ENCODE peak calls at places on chromosomes 16 and 17, in five cellular contexts. One of them, this sample, is unnamed.

GRCh38 chr17:32609085-32609484 is 122.3 kb downstream of the CDK5R1 start:
- DNase-seq in occipital lobe: no peak
- DNase-seq in CD4-positive, alpha-beta T cell: peak
- DNase-seq in GM04503: no peak
- DNase-seq in psoas muscle: peak
- DNase-seq in this sample: peak

GRCh38 chr17:72735089-72735488 is 357.4 kb downstream of the SLC39A11 start:
- DNase-seq in occipital lobe: no peak
- DNase-seq in CD4-positive, alpha-beta T cell: no peak
- DNase-seq in GM04503: no peak
- DNase-seq in psoas muscle: no peak
- DNase-seq in this sample: no peak

GRCh38 chr16:84465154-84465553 is 39.3 kb downstream of the MEAK7 start:
- DNase-seq in occipital lobe: no peak
- DNase-seq in CD4-positive, alpha-beta T cell: no peak
- DNase-seq in GM04503: no peak
- DNase-seq in psoas muscle: no peak
- DNase-seq in this sample: no peak

GRCh38 chr17:42247734-42248133 is 28.5 kb downstream of the STAT5B start:
- DNase-seq in occipital lobe: no peak
- DNase-seq in CD4-positive, alpha-beta T cell: no peak
- DNase-seq in GM04503: peak
- DNase-seq in psoas muscle: peak
- DNase-seq in this sample: no peak

GRCh38 chr16:85514601-85515318 is 98.4 kb upstream of the GSE1 start:
- DNase-seq in occipital lobe: peak
- DNase-seq in CD4-positive, alpha-beta T cell: no peak
- DNase-seq in GM04503: peak
- DNase-seq in psoas muscle: peak
- DNase-seq in this sample: no peak

GRCh38 chr17:64130559-64131001 is 636 bp upstream of the ERN1 start:
- DNase-seq in occipital lobe: no peak
- DNase-seq in CD4-positive, alpha-beta T cell: peak
- DNase-seq in GM04503: no peak
- DNase-seq in psoas muscle: peak
- DNase-seq in this sample: no peak

GRCh38 chr17:32783602-32784001 is 93.3 kb downstream of the MYO1D start:
- DNase-seq in occipital lobe: no peak
- DNase-seq in CD4-positive, alpha-beta T cell: no peak
- DNase-seq in GM04503: no peak
- DNase-seq in psoas muscle: no peak
- DNase-seq in this sample: no peak

GRCh38 chr17:69466451-69466850 is 52.0 kb downstream of the MAP2K6 start:
- DNase-seq in occipital lobe: no peak
- DNase-seq in CD4-positive, alpha-beta T cell: no peak
- DNase-seq in GM04503: no peak
- DNase-seq in psoas muscle: no peak
- DNase-seq in this sample: no peak

GRCh38 chr17:59366773-59367656 is 35.6 kb downstream of the YPEL2 start:
- DNase-seq in occipital lobe: no peak
- DNase-seq in CD4-positive, alpha-beta T cell: no peak
- DNase-seq in GM04503: no peak
- DNase-seq in psoas muscle: no peak
- DNase-seq in this sample: no peak

GRCh38 chr17:82101301-82101715 is 3.3 kb upstream of the FASN start:
- DNase-seq in occipital lobe: no peak
- DNase-seq in CD4-positive, alpha-beta T cell: no peak
- DNase-seq in GM04503: no peak
- DNase-seq in psoas muscle: peak
- DNase-seq in this sample: no peak

GRCh38 chr16:67731071-67731810 is 12.1 kb upstream of the GFOD2 start:
- DNase-seq in occipital lobe: no peak
- DNase-seq in CD4-positive, alpha-beta T cell: no peak
- DNase-seq in GM04503: no peak
- DNase-seq in psoas muscle: no peak
- DNase-seq in this sample: no peak

GRCh38 chr17:45227101-45227591 is 5.5 kb downstream of the FMNL1 start:
- DNase-seq in occipital lobe: no peak
- DNase-seq in CD4-positive, alpha-beta T cell: no peak
- DNase-seq in GM04503: no peak
- DNase-seq in psoas muscle: no peak
- DNase-seq in this sample: peak

GRCh38 chr17:19877546-19877945 is 9.8 kb upstream of the ULK2 start:
- DNase-seq in occipital lobe: no peak
- DNase-seq in CD4-positive, alpha-beta T cell: no peak
- DNase-seq in GM04503: no peak
- DNase-seq in psoas muscle: no peak
- DNase-seq in this sample: no peak

GRCh38 chr16:35585411-35585810 is 2126.0 kb downstream of the TP53TG3F start:
- DNase-seq in occipital lobe: no peak
- DNase-seq in CD4-positive, alpha-beta T cell: no peak
- DNase-seq in GM04503: no peak
- DNase-seq in psoas muscle: no peak
- DNase-seq in this sample: no peak

This sample was measured in activated B cell treated with CpG ODN at 0.5 μM for 24 hours.